ENCODE peak calls at places on chromosomes 6 and 20, in nine cellular contexts. Z, Y, D, R, V, C, J, E and S are unnamed samples. For H3K4me1, the result is how much of the 10 kb centered on the place peaks cover.

GRCh38 chr20:20364016-20364746 is 3.7 kb upstream of the INSM1 start:
- DNase-seq in V (no peak), R (no peak), E (no peak), Y (no peak), C (no peak), D (no peak), J (no peak), Z (no peak), S (peak)

GRCh38 chr6:7042056-7042653 is 65.6 kb upstream of the RREB1 start:
- DNase-seq in C (no peak), Z (peak), D (no peak), Y (peak), R (no peak), V (no peak), J (no peak), E (peak), S (no peak)

GRCh38 chr20:5945963-5946362 is 4.4 kb downstream of the TRMT6 start:
- DNase-seq in C (no peak), Z (no peak), D (no peak), E (peak), Y (no peak), V (no peak), R (no peak), J (peak), S (peak)

GRCh38 chr6:19669206-19669605 is 168.0 kb upstream of the ID4 start:
- DNase-seq in V (no peak), J (no peak), E (no peak), C (no peak), R (no peak), Z (no peak), Y (no peak), D (no peak), S (no peak)

GRCh38 chr6:1263850-1264377 is 48.0 kb upstream of the FOXQ1 start:
- DNase-seq in C (no peak), D (no peak), J (no peak), Z (no peak), V (no peak), R (no peak), E (no peak), Y (peak), S (no peak)

GRCh38 chr6:138654715-138655634 is 118.6 kb upstream of the CCDC28A start:
- DNase-seq in Z (no peak), V (no peak), R (no peak), C (no peak), J (peak), D (no peak), E (peak), Y (no peak), S (peak)

GRCh38 chr20:1434571-1435336 is 31.9 kb downstream of the NSFL1C start:
- DNase-seq in D (no peak), R (no peak), Z (peak), J (peak), E (peak), Y (no peak), V (no peak), C (peak), S (no peak)

GRCh38 chr20:32363492-32363891 is 5.4 kb downstream of the ASXL1 start:
- DNase-seq in J (no peak), D (no peak), Y (no peak), R (no peak), Z (no peak), V (no peak), E (no peak), C (no peak), S (no peak)

GRCh38 chr6:235763-236360 is 56.4 kb upstream of the DUSP22 start:
- DNase-seq in J (no peak), Z (no peak), Y (no peak), R (no peak), C (no peak), V (no peak), D (no peak), E (no peak), S (peak)

GRCh38 chr6:148971027-148971927 is 224.4 kb downstream of the UST start:
- DNase-seq in J (peak), Z (no peak), E (no peak), Y (no peak), C (no peak), V (no peak), R (no peak), D (no peak), S (no peak)

GRCh38 chr20:54209216-54209813 is 1.4 kb downstream of the PFDN4 start:
- DNase-seq in Y (no peak), C (no peak), R (no peak), E (no peak), D (no peak), V (no peak), J (no peak), Z (no peak), S (no peak)

GRCh38 chr6:131917318-131917717 is 33.9 kb downstream of the CCN2 start:
- DNase-seq in C (no peak), J (no peak), D (no peak), V (no peak), R (no peak), Z (no peak), E (no peak), Y (no peak), S (no peak)

GRCh38 chr6:74879970-74880369 is 325.9 kb downstream of the COL12A1 start:
- DNase-seq in J (no peak), C (no peak), Z (no peak), R (no peak), D (no peak), E (no peak), Y (no peak), V (no peak), S (no peak)

GRCh38 chr6:143513410-143513809 is 1.9 kb upstream of the FUCA2 start:
- DNase-seq in J (peak), Y (peak), C (peak), Z (peak), R (no peak), D (no peak), V (no peak), E (no peak), S (peak)

GRCh38 chr20:23151008-23151703 is 65.0 kb upstream of the CD93 start:
- DNase-seq in R (no peak), Y (no peak), V (no peak), D (no peak), C (no peak), Z (peak), J (no peak), E (no peak), S (no peak)

GRCh38 chr20:23152308-23152892 is 66.3 kb upstream of the CD93 start:
- DNase-seq in V (no peak), C (no peak), D (peak), R (peak), J (no peak), Y (peak), E (peak), Z (peak), S (no peak)

GRCh38 chr20:23152902-23153301 is 66.8 kb upstream of the CD93 start:
- DNase-seq in R (no peak), Z (no peak), V (no peak), J (no peak), Y (peak), C (no peak), E (no peak), D (no peak), S (no peak)

GRCh38 chr20:23150304-23151007 is 64.3 kb upstream of the CD93 start:
- DNase-seq in Y (no peak), C (no peak), E (no peak), R (peak), D (no peak), Z (peak), V (no peak), J (no peak), S (no peak)

GRCh38 chr20:23151885-23152284 is 65.8 kb upstream of the CD93 start:
- DNase-seq in R (no peak), Z (peak), V (no peak), E (no peak), Y (peak), D (no peak), C (no peak), J (no peak), S (no peak)
- H3K4me1 ChIP-seq in R (under half), Z (under half), V (under half), E (half or more), Y (under half), D (half or more), C (under half), J (under half), S (under half)

GRCh38 chr6:15265787-15266186 is 19.9 kb downstream of the JARID2 start:
- DNase-seq in Y (no peak), V (no peak), J (no peak), R (no peak), D (no peak), C (no peak), E (peak), Z (no peak), S (peak)
- H3K4me1 ChIP-seq in Y (half or more), V (under half), J (under half), R (half or more), D (under half), C (half or more), E (under half), Z (half or more), S (half or more)

GRCh38 chr6:11215773-11216172 is 16.7 kb downstream of the NEDD9 start:
- DNase-seq in E (peak), Z (peak), Y (no peak), J (no peak), V (no peak), D (no peak), C (no peak), R (no peak), S (peak)

GRCh38 chr6:11218077-11218392 is 14.4 kb downstream of the NEDD9 start:
- DNase-seq in R (no peak), Y (no peak), J (no peak), E (no peak), C (no peak), D (no peak), Z (no peak), V (no peak), S (no peak)

GRCh38 chr6:11218827-11219826 is 13.3 kb downstream of the NEDD9 start:
- DNase-seq in J (no peak), Y (no peak), C (no peak), Z (no peak), R (peak), V (no peak), E (peak), D (no peak), S (no peak)

GRCh38 chr6:11217360-11218076 is 14.9 kb downstream of the NEDD9 start:
- DNase-seq in Z (peak), C (no peak), R (no peak), V (no peak), J (no peak), Y (peak), E (peak), D (no peak), S (peak)

DNA sequence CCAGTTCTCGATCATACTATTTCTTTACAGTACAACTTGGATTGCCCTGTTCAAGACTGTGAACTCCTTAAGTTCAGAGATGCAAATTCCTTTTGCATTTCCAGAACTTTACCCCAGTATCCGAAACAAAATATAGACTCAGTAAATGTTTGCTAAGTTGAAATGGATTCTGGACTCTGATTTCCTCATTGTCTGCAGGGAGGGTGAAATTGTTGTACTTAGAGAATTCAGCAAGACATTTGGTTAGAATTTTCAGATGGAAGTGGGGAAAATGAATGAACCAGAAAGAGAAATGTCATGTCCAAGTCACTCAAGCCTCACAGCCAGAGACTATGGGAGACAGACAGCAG is 14.0 kb downstream of the NEDD9 start:
- DNase-seq in C (no peak), E (no peak), D (no peak), J (no peak), Z (no peak), V (no peak), R (no peak), Y (no peak), S (no peak)
- H3K4me1 ChIP-seq in C (under half), E (half or more), D (half or more), J (under half), Z (half or more), V (under half), R (half or more), Y (under half), S (under half)

GRCh38 chr6:72822691-72823090 is 200.8 kb downstream of the KCNQ5 start:
- DNase-seq in V (no peak), Z (no peak), R (no peak), D (no peak), C (no peak), J (no peak), E (no peak), Y (no peak), S (no peak)

GRCh38 chr6:72826744-72827438 is 205.0 kb downstream of the KCNQ5 start:
- DNase-seq in C (no peak), Y (no peak), V (no peak), J (peak), E (no peak), R (no peak), Z (no peak), D (no peak), S (no peak)

GRCh38 chr6:72826033-72826432 is 204.2 kb downstream of the KCNQ5 start:
- DNase-seq in Y (no peak), E (peak), Z (no peak), D (no peak), R (no peak), J (peak), V (no peak), C (no peak), S (no peak)

GRCh38 chr6:72825265-72825918 is 203.5 kb downstream of the KCNQ5 start:
- DNase-seq in E (peak), J (peak), Y (no peak), D (no peak), C (no peak), R (no peak), V (no peak), Z (no peak), S (no peak)

GRCh38 chr6:72824833-72825232 is 203.0 kb downstream of the KCNQ5 start:
- DNase-seq in D (no peak), J (no peak), Y (no peak), C (no peak), Z (no peak), E (no peak), V (no peak), R (no peak), S (no peak)
- H3K4me1 ChIP-seq in D (under half), J (under half), Y (under half), C (under half), Z (under half), E (under half), V (under half), R (under half), S (under half)

GRCh38 chr20:48864254-48864653 is 36.5 kb upstream of the PREX1 start:
- DNase-seq in V (no peak), E (no peak), Y (no peak), Z (no peak), J (no peak), D (no peak), C (no peak), R (no peak), S (no peak)
- H3K4me1 ChIP-seq in V (under half), E (under half), Y (under half), Z (under half), J (under half), D (under half), C (under half), R (under half), S (under half)

DNA sequence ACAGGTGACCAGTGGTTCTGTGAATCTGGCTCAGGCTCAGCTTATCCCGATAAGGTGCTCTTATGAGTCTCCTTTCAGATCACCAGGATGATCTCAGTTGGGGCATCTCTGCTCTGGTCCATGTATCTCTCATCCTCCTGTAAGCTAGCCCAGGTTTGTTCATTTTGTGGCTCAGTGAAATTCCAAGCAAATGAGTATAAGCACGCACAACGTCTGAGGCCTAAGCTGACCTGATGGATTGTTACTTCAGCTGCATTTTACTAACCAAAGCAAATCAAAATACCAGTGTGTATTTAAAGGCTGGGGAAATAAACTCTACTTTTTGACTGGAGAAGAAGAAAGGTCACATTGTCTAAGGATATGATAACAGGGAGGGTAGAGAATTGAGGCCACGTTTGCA is 551.0 kb upstream of the BTBD3 start:
- DNase-seq in Z (no peak), R (no peak), E (no peak), Y (no peak), D (no peak), V (no peak), C (no peak), J (peak), S (no peak)
- H3K4me1 ChIP-seq in Z (under half), R (under half), E (under half), Y (under half), D (under half), V (under half), C (under half), J (under half), S (under half)

GRCh38 chr6:56745971-56746370 is 103.3 kb upstream of the DST start:
- DNase-seq in E (no peak), Y (no peak), C (no peak), V (no peak), J (no peak), D (no peak), R (no peak), Z (no peak), S (no peak)
- H3K4me1 ChIP-seq in E (under half), Y (under half), C (under half), V (under half), J (half or more), D (under half), R (half or more), Z (under half), S (under half)